ENCODE peak calls at places on chromosomes 3 and 15, in five cellular contexts. E is NCI-H82; S is COR-L47; P is renal cortical epithelial cell; D is activated T-cell treated with anti-CD3 and anti-CD28 coated beads, Interleukin-2, amount 50 U/mL, for 24 hours. B is an unnamed sample.

GRCh38 chr15:32685576-32685975 is 32.2 kb upstream of the GREM1 start:
- DNase-seq in E (no peak), S (no peak), P (peak; percentile 26), D (no peak), B (no peak)

GRCh38 chr3:181629701-181630100 is 82.0 kb upstream of the SOX2 start:
- DNase-seq in E (no peak), S (no peak), P (no peak), D (no peak), B (no peak)

GRCh38 chr3:70849911-70850699 is 537.7 kb upstream of the MDFIC2 start:
- DNase-seq in E (no peak), S (no peak), P (peak; percentile 65), D (no peak), B (no peak)

GRCh38 chr3:175716451-175716850 is 857.3 kb downstream of the NAALADL2 start:
- DNase-seq in E (no peak), S (no peak), P (no peak), D (no peak), B (no peak)

GRCh38 chr3:21013566-21013965 is 737.4 kb downstream of the ZNF385D start:
- DNase-seq in E (no peak), S (no peak), P (peak; percentile 61), D (no peak), B (no peak)

GRCh38 chr15:100794008-100794407 is 85.6 kb upstream of the ALDH1A3 start:
- DNase-seq in E (no peak), S (no peak), P (no peak), D (no peak), B (no peak)

GRCh38 chr3:171249171-171249692 is 211.0 kb downstream of the TNIK start:
- DNase-seq in E (no peak), S (no peak), P (no peak), D (no peak), B (no peak)

GRCh38 chr15:34732430-34732829 is 22.4 kb downstream of the GJD2 start:
- DNase-seq in E (no peak), S (no peak), P (no peak), D (no peak), B (no peak)

GRCh38 chr15:85142324-85142723 is 160.7 kb downstream of the PDE8A start:
- DNase-seq in E (no peak), S (no peak), P (peak; percentile 84), D (no peak), B (no peak)

GRCh38 chr15:31511707-31512310 is 185.2 kb downstream of the KLF13 start:
- DNase-seq in E (no peak), S (no peak), P (no peak), D (peak; percentile 42), B (peak; percentile 78)

GRCh38 chr3:50654196-50654595 is 20.5 kb upstream of the DOCK3 start:
- DNase-seq in E (no peak), S (no peak), P (no peak), D (no peak), B (no peak)

GRCh38 chr15:38307251-38307650 is 54.6 kb downstream of the SPRED1 start:
- DNase-seq in E (no peak), S (no peak), P (no peak), D (no peak), B (no peak)

GRCh38 chr3:170499562-170500156 is 81.0 kb downstream of the CLDN11 start:
- DNase-seq in E (peak; percentile 64), S (peak; percentile 17), P (peak; percentile 56), D (no peak), B (no peak)

GRCh38 chr15:63407612-63408011 is 26.0 kb upstream of the CA12 start:
- DNase-seq in E (peak; percentile 82), S (peak; percentile 56), P (no peak), D (no peak), B (no peak)

GRCh38 chr3:171806200-171807128 is 3.8 kb downstream of the PLD1 start:
- DNase-seq in E (no peak), S (no peak), P (peak; percentile 83), D (no peak), B (no peak)

GRCh38 chr15:62591842-62592838 is 427.1 kb upstream of the C2CD4B start:
- DNase-seq in E (no peak), S (no peak), P (peak; percentile 93), D (no peak), B (no peak)

GRCh38 chr15:39621961-39622360 is 41.1 kb downstream of the THBS1 start:
- DNase-seq in E (no peak), S (no peak), P (no peak), D (no peak), B (no peak)

GRCh38 chr15:48680841-48681240 is 35.3 kb upstream of the FBN1 start:
- DNase-seq in E (no peak), S (no peak), P (no peak), D (no peak), B (no peak)

GRCh38 chr3:30654269-30654668 is 47.9 kb downstream of the TGFBR2 start:
- DNase-seq in E (no peak), S (no peak), P (no peak), D (no peak), B (no peak)

GRCh38 chr3:147421184-147421912 is 12.2 kb downstream of the ZIC1 start:
- DNase-seq in E (peak; percentile 22), S (no peak), P (no peak), D (no peak), B (no peak)

GRCh38 chr3:95752199-95752598 is 1062.2 kb upstream of the EPHA6 start:
- DNase-seq in E (peak; percentile 30), S (no peak), P (no peak), D (no peak), B (no peak)

GRCh38 chr3:15319575-15319974 is 12.8 kb downstream of the SH3BP5 start:
- DNase-seq in E (no peak), S (no peak), P (peak; percentile 63), D (no peak), B (no peak)

GRCh38 chr3:172107403-172107802 is 68.0 kb downstream of the FNDC3B start:
- DNase-seq in E (no peak), S (no peak), P (no peak), D (peak; percentile 52), B (peak; percentile 79)

B was measured in activated effector memory CD4-positive, alpha-beta T cell treated with anti-CD3 and anti-CD28 coated beads, Interleukin-2, amount 50 U/mL, for 16 hours.